ENCODE peak calls at places on chromosomes 1 and 21, in five cellular contexts. M is activated CD8-positive, alpha-beta T cell treated with anti-CD3 and anti-CD28 coated beads for 36 hours; E is mesothelial cell of epicardium; T is fibroblast of pulmonary artery; X is sigmoid colon. U is an unnamed sample.
A peak's percentile ranks its signal among the peaks of the same experiment; 100 is the strongest.

GRCh38 chr1:161133220-161133740 is 813 bp upstream of the DEDD start:
- DNase-seq in M (no peak), E (no peak), T (no peak), X (no peak), U (no peak)

GRCh38 chr1:107480548-107480947 is 339.7 kb downstream of the NTNG1 start:
- DNase-seq in M (peak; percentile 4), E (no peak), T (no peak), X (no peak), U (no peak)

GRCh38 chr1:230140221-230141001 is 73.4 kb downstream of the GALNT2 start:
- DNase-seq in M (no peak), E (no peak), T (peak; percentile 80), X (peak; percentile 80), U (no peak)

GRCh38 chr1:3902546-3902945 is 2.5 kb upstream of the C1orf174 start:
- DNase-seq in M (peak; percentile 53), E (no peak), T (no peak), X (no peak), U (no peak)

GRCh38 chr1:39103321-39104157 is 77.4 kb downstream of the NDUFS5 start:
- DNase-seq in M (no peak), E (no peak), T (peak; percentile 66), X (no peak), U (no peak)

GRCh38 chr1:21874778-21875547 is 62.1 kb downstream of the HSPG2 start:
- DNase-seq in M (no peak), E (no peak), T (no peak), X (no peak), U (no peak)

GRCh38 chr1:87501738-87502137 is 173.1 kb downstream of the LMO4 start:
- DNase-seq in M (no peak), E (no peak), T (peak; percentile 31), X (no peak), U (no peak)

GRCh38 chr21:31336739-31337040 is 7.4 kb downstream of the TIAM1 start:
- DNase-seq in M (no peak), E (no peak), T (no peak), X (no peak), U (no peak)

GRCh38 chr1:160826546-160826945 is 30.6 kb downstream of the LY9 start:
- DNase-seq in M (no peak), E (no peak), T (peak; percentile 13), X (no peak), U (no peak)

GRCh38 chr1:40042337-40042736 is 1.8 kb downstream of the CAP1 start:
- DNase-seq in M (no peak), E (no peak), T (no peak), X (no peak), U (no peak)

GRCh38 chr1:197776348-197777082 is 1.2 kb upstream of the DENND1B start:
- DNase-seq in M (peak; percentile 44), E (no peak), T (peak; percentile 56), X (no peak), U (no peak)

GRCh38 chr1:32920833-32921232 is 19.6 kb upstream of the TMEM54 start:
- DNase-seq in M (no peak), E (no peak), T (no peak), X (no peak), U (no peak)

GRCh38 chr1:225517221-225517620 is 89.4 kb upstream of the LBR start:
- DNase-seq in M (no peak), E (no peak), T (no peak), X (no peak), U (no peak)

GRCh38 chr1:233543338-233544255 is 70.3 kb upstream of the KCNK1 start:
- DNase-seq in M (no peak), E (no peak), T (peak; percentile 69), X (no peak), U (peak; percentile 36)

GRCh38 chr1:226223786-226224244 is 351 bp downstream of the MIXL1 start:
- DNase-seq in M (peak; percentile 44), E (peak; percentile 53), T (peak; percentile 10), X (no peak), U (no peak)

GRCh38 chr21:44338971-44339910 is at the start of gene CFAP410:
- DNase-seq in M (peak; percentile 95), E (peak; percentile 97), T (peak; percentile 96), X (peak; percentile 97), U (peak; percentile 89)

GRCh38 chr1:54297596-54298283 is 97.8 kb downstream of the MRPL37 start:
- DNase-seq in M (no peak), E (no peak), T (peak; percentile 31), X (no peak), U (no peak)

GRCh38 chr1:158095737-158096335 is 84.9 kb upstream of the CD1D start:
- DNase-seq in M (peak; percentile 56), E (no peak), T (peak; percentile 47), X (no peak), U (no peak)

GRCh38 chr1:4005431-4005830 is 105.4 kb upstream of the C1orf174 start:
- DNase-seq in M (no peak), E (no peak), T (no peak), X (no peak), U (no peak)

GRCh38 chr1:76229279-76229977 is 154.9 kb downstream of the ST6GALNAC3 start:
- DNase-seq in M (no peak), E (no peak), T (no peak), X (no peak), U (no peak)

GRCh38 chr1:30613188-30613587 is 110.2 kb downstream of the MATN1 start:
- DNase-seq in M (no peak), E (no peak), T (no peak), X (no peak), U (no peak)

GRCh38 chr1:231170875-231171274 is 9.0 kb downstream of the TRIM67 start:
- DNase-seq in M (no peak), E (no peak), T (no peak), X (no peak), U (no peak)

GRCh38 chr1:59678809-59679228 is 135.9 kb upstream of the HOOK1 start:
- DNase-seq in M (no peak), E (no peak), T (peak; percentile 91), X (no peak), U (peak; percentile 57)

GRCh38 chr1:20405051-20405754 is 80.8 kb downstream of the CAMK2N1 start:
- DNase-seq in M (no peak), E (peak; percentile 33), T (no peak), X (no peak), U (no peak)

GRCh38 chr1:244224487-244225430 is 173.7 kb downstream of the ZBTB18 start:
- DNase-seq in M (no peak), E (no peak), T (peak; percentile 70), X (peak; percentile 72), U (no peak)

GRCh38 chr1:54973205-54973921 is 7.1 kb upstream of the TMEM61 start:
- DNase-seq in M (no peak), E (peak; percentile 37), T (peak; percentile 66), X (no peak), U (no peak)

GRCh38 chr1:46408356-46409062 is 14.4 kb downstream of the FAAH start:
- DNase-seq in M (no peak), E (no peak), T (no peak), X (no peak), U (no peak)

GRCh38 chr1:197915797-197916686 is 1.1 kb upstream of the LHX9 start:
- DNase-seq in M (no peak), E (peak; percentile 75), T (peak; percentile 60), X (no peak), U (no peak)

GRCh38 chr1:173997796-173998195 is 24.4 kb downstream of the RC3H1 start:
- DNase-seq in M (no peak), E (no peak), T (no peak), X (no peak), U (no peak)

GRCh38 chr1:180309338-180309737 is 79.3 kb downstream of the LHX4 start:
- DNase-seq in M (no peak), E (no peak), T (peak; percentile 58), X (no peak), U (no peak)

GRCh38 chr1:92473781-92474495 is 12.8 kb downstream of the GFI1 start:
- DNase-seq in M (peak; percentile 51), E (no peak), T (no peak), X (no peak), U (no peak)

GRCh38 chr1:92476071-92476607 is 10.6 kb downstream of the GFI1 start:
- DNase-seq in M (peak; percentile 93), E (no peak), T (no peak), X (no peak), U (no peak)

GRCh38 chr1:92479587-92479986 is 7.1 kb downstream of the GFI1 start:
- DNase-seq in M (no peak), E (no peak), T (no peak), X (no peak), U (no peak)

GRCh38 chr1:92478393-92478792 is 8.3 kb downstream of the GFI1 start:
- DNase-seq in M (peak; percentile 49), E (no peak), T (no peak), X (no peak), U (no peak)

DNA sequence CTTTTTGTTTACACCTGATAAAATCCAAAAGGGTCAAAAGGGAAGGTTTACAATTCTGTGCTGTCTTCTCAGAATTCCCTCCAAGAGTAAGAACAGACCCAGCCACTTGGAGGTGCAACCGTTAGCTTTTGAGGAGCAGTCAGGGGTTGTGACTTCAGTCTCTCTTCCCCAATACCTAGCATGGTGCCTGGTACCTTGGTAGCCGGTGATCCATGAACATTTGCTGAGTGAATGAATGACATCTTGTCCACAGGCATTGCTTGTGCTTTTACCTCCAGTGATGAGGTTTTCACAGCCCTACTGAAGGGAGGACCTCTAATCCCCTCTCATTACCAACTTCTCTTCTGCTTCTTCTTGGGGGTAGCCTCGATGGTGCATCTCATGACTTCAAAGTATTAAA is 11.7 kb downstream of the GFI1 start:
- DNase-seq in M (no peak), E (no peak), T (no peak), X (no peak), U (no peak)
- TF ChIP-seq CTCF in M (no peak), E (no peak), T (no peak), X (no peak), U (no peak)

GRCh38 chr1:207017615-207018559 is 14.7 kb downstream of the C1orf116 start:
- DNase-seq in M (no peak), E (no peak), T (no peak), X (no peak), U (no peak)
- TF ChIP-seq CTCF in M (no peak), E (no peak), T (no peak), X (no peak), U (no peak)

DNA sequence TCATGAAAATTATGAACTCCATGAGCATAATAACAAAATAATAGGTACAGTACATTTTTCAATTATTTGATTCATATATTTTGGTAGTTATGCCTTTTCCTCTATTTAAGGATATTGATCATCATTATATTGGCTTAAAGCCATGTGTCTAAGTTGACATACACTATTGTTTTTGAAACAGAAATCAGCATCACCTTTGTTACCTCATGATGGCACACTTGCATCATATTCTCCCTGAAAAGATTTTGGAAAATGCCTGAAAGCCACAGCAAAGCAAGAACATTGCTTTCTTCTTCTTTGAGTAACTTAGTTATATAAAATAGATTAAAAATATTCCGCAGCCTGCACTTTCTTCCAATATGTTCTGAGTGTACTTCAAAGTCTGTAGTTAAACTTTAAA is 33.3 kb downstream of the TMPRSS15 start:
- DNase-seq in M (no peak), E (no peak), T (no peak), X (no peak), U (no peak)
- TF ChIP-seq CTCF in M (no peak), E (no peak), T (no peak), X (no peak), U (no peak)

DNA sequence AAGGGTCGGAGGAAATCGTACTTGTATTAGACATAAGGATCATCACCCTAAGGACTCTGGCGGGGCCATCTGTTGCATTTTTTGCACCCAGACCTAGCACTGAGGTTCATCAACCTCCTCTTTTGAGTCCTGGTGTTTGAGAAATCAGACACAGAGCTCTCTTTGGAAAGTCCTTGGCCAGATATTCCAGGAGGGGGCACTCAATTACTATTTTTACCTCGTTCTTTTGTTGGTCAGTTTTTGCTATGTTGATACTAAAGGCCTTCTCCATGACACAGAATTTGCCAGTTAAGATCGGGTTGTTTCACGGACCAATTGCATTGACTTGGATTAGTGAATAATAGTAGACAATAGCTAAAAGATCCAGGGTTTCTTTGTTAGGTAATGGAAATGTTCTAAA is 711.2 kb downstream of the KCNT2 start:
- DNase-seq in M (no peak), E (no peak), T (no peak), X (no peak), U (no peak)
- TF ChIP-seq CTCF in M (no peak), E (no peak), T (no peak), X (no peak), U (no peak)